ENCODE peak calls at places on chromosomes 4 and X, in nine cellular contexts. Q is substantia nigra; S is NCI-H1092; J is T-helper 17 cell; D is Peyer's patch; K is epithelial cell of esophagus; I is IMR-90; H is activated CD8-positive, alpha-beta memory T cell treated with anti-CD3 and anti-CD28 coated beads for 1 hour; N is AG08396. Z is an unnamed sample.

GRCh38 chr4:31613946-31614623 is 893.9 kb downstream of the PCDH7 start:
- DNase-seq in H (no peak), S (no peak), D (no peak), N (no peak), K (peak), I (no peak), J (no peak), Q (no peak), Z (no peak)

GRCh38 chrX:149129767-149130166 is 375.3 kb downstream of the IDS start:
- DNase-seq in J (no peak), D (no peak), K (peak), Q (no peak), S (no peak), I (no peak), H (no peak), N (no peak), Z (no peak)

GRCh38 chrX:97685753-97686152 is 802.0 kb downstream of the RPA4 start:
- DNase-seq in D (no peak), Q (no peak), K (peak), N (peak), J (no peak), H (no peak), I (peak), S (peak), Z (peak)

GRCh38 chr4:41256131-41256739 is 493 bp upstream of the UCHL1 start:
- DNase-seq in I (peak), S (peak), K (no peak), Q (no peak), N (peak), H (no peak), J (no peak), D (no peak), Z (no peak)

GRCh38 chr4:15931451-15932210 is 6.9 kb downstream of the FGFBP1 start:
- DNase-seq in J (no peak), Q (no peak), I (no peak), D (no peak), H (no peak), K (no peak), S (no peak), N (no peak), Z (no peak)

GRCh38 chrX:49176421-49177326 is 5.0 kb downstream of the PLP2 start:
- DNase-seq in J (no peak), K (peak), H (no peak), D (no peak), N (no peak), Q (no peak), I (no peak), S (no peak), Z (no peak)

GRCh38 chr4:147865926-147866325 is 134.0 kb downstream of the ARHGAP10 start:
- DNase-seq in K (peak), S (no peak), J (no peak), I (peak), D (no peak), H (no peak), N (no peak), Q (no peak), Z (no peak)

GRCh38 chr4:98746530-98746929 is 88.1 kb upstream of the TSPAN5 start:
- DNase-seq in K (peak), S (no peak), J (no peak), I (peak), D (no peak), H (no peak), Q (no peak), N (no peak), Z (no peak)

GRCh38 chr4:17398035-17398434 is 113.9 kb downstream of the QDPR start:
- DNase-seq in K (no peak), J (no peak), N (no peak), Q (no peak), I (no peak), H (no peak), S (no peak), D (no peak), Z (no peak)

Z was measured in testis.